ENCODE peak calls at places on chromosomes 7 and 10, in nine cellular contexts. T is stimulated activated naive B cell treated with anti-CD40 and anti-IgM and Interleukin-4, amounts not matched to agents 10 μg/mL and 1 μg/mL and 100 μg/mL, for 72 hours; C is HFF-Myc; E is non-pigmented ciliary epithelial cell; P is activated CD4-positive, alpha-beta T cell treated with anti-CD3 and anti-CD28 coated beads, Interleukin-2, amount 50 U/mL, for 48 hours; J is stimulated activated CD4-positive, alpha-beta T cell treated with anti-CD3 and anti-CD28 coated beads, TNF-alpha, amount 100 ng/mL, for 4 hours; H is GM12891; K is activated effector memory CD4-positive, alpha-beta T cell treated with anti-CD3 and anti-CD28 coated beads, Interleukin-2, amount 50 U/mL, for 16 hours; U is AG20443. Q is an unnamed sample.

GRCh38 chr7:127928852-127929251 is 102.4 kb downstream of the LRRC4 start:
- DNase-seq in K (no peak), U (no peak), E (no peak), H (no peak), C (no peak), J (no peak), T (no peak), P (no peak), Q (no peak)

GRCh38 chr7:154383045-154383444 is 330.8 kb downstream of the DPP6 start:
- DNase-seq in J (no peak), C (no peak), U (no peak), T (no peak), P (no peak), K (no peak), H (no peak), E (no peak), Q (no peak)

GRCh38 chr10:30579554-30579953 is 50.0 kb downstream of the LYZL2 start:
- DNase-seq in K (no peak), J (no peak), P (no peak), C (no peak), U (no peak), T (no peak), H (no peak), E (no peak), Q (no peak)

GRCh38 chr10:11058014-11058413 is 40.3 kb downstream of the CELF2 start:
- DNase-seq in U (no peak), H (no peak), J (no peak), E (no peak), C (no peak), K (no peak), P (no peak), T (no peak), Q (no peak)

GRCh38 chr10:10703390-10703789 is 314.3 kb upstream of the CELF2 start:
- DNase-seq in E (no peak), C (no peak), P (no peak), K (no peak), T (no peak), H (no peak), J (no peak), U (no peak), Q (no peak)

GRCh38 chr7:34451923-34452322 is 206.1 kb upstream of the NPSR1 start:
- DNase-seq in J (no peak), E (no peak), H (no peak), U (peak; percentile 12), C (no peak), P (no peak), K (no peak), T (no peak), Q (peak; percentile 83)

GRCh38 chr7:50826371-50827172 is 43.9 kb upstream of the GRB10 start:
- DNase-seq in E (peak; percentile 72), U (peak; percentile 71), T (no peak), H (no peak), C (peak; percentile 72), K (no peak), P (peak; percentile 39), J (no peak), Q (peak; percentile 91)

GRCh38 chr7:101913876-101914275 is 96.5 kb downstream of the CUX1 start:
- DNase-seq in P (no peak), E (no peak), T (no peak), H (no peak), J (no peak), C (no peak), K (no peak), U (no peak), Q (peak; percentile 48)

GRCh38 chr10:23186697-23187096 is 5.4 kb upstream of the PTF1A start:
- DNase-seq in K (no peak), T (no peak), H (no peak), J (no peak), C (no peak), E (no peak), U (no peak), P (no peak), Q (no peak)

GRCh38 chr10:59873924-59874323 is 32.4 kb downstream of the CCDC6 start:
- DNase-seq in T (no peak), E (no peak), H (no peak), K (no peak), P (no peak), J (no peak), C (no peak), U (no peak), Q (no peak)

GRCh38 chr10:6721480-6721879 is 141.4 kb upstream of the PRKCQ start:
- DNase-seq in C (peak; percentile 99), E (peak; percentile 75), U (peak; percentile 92), J (no peak), P (no peak), T (no peak), H (no peak), K (no peak), Q (peak; percentile 96)

GRCh38 chr7:153401795-153402720 is 642.5 kb downstream of the ACTR3B start:
- DNase-seq in P (no peak), T (no peak), C (no peak), U (no peak), J (no peak), K (no peak), H (no peak), E (no peak), Q (no peak)

GRCh38 chr7:42319631-42320030 is 82.6 kb upstream of the GLI3 start:
- DNase-seq in T (no peak), E (no peak), K (no peak), U (no peak), J (no peak), C (no peak), H (no peak), P (no peak), Q (no peak)

GRCh38 chr7:28774529-28775057 is 183.5 kb downstream of the TRIL start:
- DNase-seq in T (no peak), U (no peak), H (no peak), P (no peak), E (no peak), J (no peak), C (no peak), K (no peak), Q (no peak)

GRCh38 chr10:61465807-61466425 is 12.7 kb upstream of the TMEM26 start:
- DNase-seq in U (no peak), J (no peak), T (no peak), P (no peak), H (no peak), C (no peak), K (no peak), E (no peak), Q (no peak)

GRCh38 chr7:111011500-111011899 is 79.4 kb upstream of the LRRN3 start:
- DNase-seq in U (no peak), T (no peak), K (no peak), H (no peak), P (no peak), J (no peak), E (no peak), C (no peak), Q (peak; percentile 8)

GRCh38 chr7:214410-215212 is 22.2 kb downstream of the FAM20C start:
- DNase-seq in K (no peak), J (no peak), E (peak; percentile 52), P (no peak), U (no peak), C (no peak), T (no peak), H (no peak), Q (peak; percentile 85)

GRCh38 chr7:117892821-117893220 is 19.6 kb upstream of the CTTNBP2 start:
- DNase-seq in P (no peak), K (no peak), C (no peak), J (no peak), T (no peak), E (no peak), U (no peak), H (no peak), Q (no peak)

GRCh38 chr7:20219446-20220292 is 2.5 kb upstream of the MACC1 start:
- DNase-seq in C (peak; percentile 29), E (peak; percentile 97), P (no peak), K (no peak), J (no peak), H (no peak), T (peak; percentile 83), U (no peak), Q (peak; percentile 99)

GRCh38 chr10:59906417-59907202 is at the start of gene CCDC6:
- DNase-seq in H (peak; percentile 67), T (peak; percentile 93), P (peak; percentile 91), U (peak; percentile 95), C (peak; percentile 66), K (peak; percentile 97), J (peak; percentile 85), E (peak; percentile 48), Q (peak; percentile 87)

GRCh38 chr10:44946201-44946600 is 13.4 kb upstream of the RASSF4 start:
- DNase-seq in K (no peak), E (no peak), P (no peak), C (no peak), J (no peak), T (no peak), U (no peak), H (no peak), Q (no peak)

GRCh38 chr7:157150825-157151412 is 12.2 kb downstream of the UBE3C start:
- DNase-seq in U (peak; percentile 61), C (no peak), E (no peak), J (no peak), P (no peak), T (no peak), K (no peak), H (no peak), Q (peak; percentile 48)

GRCh38 chr10:122164815-122165491 is 106.1 kb upstream of the BTBD16 start:
- DNase-seq in K (no peak), J (no peak), C (no peak), U (no peak), H (no peak), P (no peak), E (no peak), T (no peak), Q (no peak)

GRCh38 chr7:28126047-28127041 is 54.3 kb downstream of the JAZF1 start:
- DNase-seq in H (no peak), J (no peak), K (no peak), P (no peak), U (peak; percentile 33), C (no peak), E (no peak), T (no peak), Q (no peak)

GRCh38 chr7:151782598-151783448 is 94.1 kb downstream of the PRKAG2 start:
- DNase-seq in T (peak; percentile 72), J (peak; percentile 48), U (peak; percentile 90), C (no peak), P (peak; percentile 75), E (no peak), K (peak; percentile 88), H (peak; percentile 91), Q (no peak)

GRCh38 chr10:287029-287428 is 151.8 kb downstream of the ZMYND11 start:
- DNase-seq in P (no peak), J (no peak), E (no peak), K (no peak), H (no peak), U (no peak), C (no peak), T (no peak), Q (peak; percentile 53)

GRCh38 chr7:29306276-29307036 is 111.9 kb downstream of the CHN2 start:
- DNase-seq in U (no peak), E (no peak), T (no peak), C (no peak), J (no peak), H (no peak), P (no peak), K (no peak), Q (no peak)

GRCh38 chr7:99499356-99499712 is 747 bp downstream of the ZNF394 start:
- DNase-seq in K (no peak), H (no peak), P (no peak), C (no peak), U (no peak), E (no peak), J (no peak), T (no peak), Q (peak; percentile 16)

GRCh38 chr10:84540022-84540616 is 211.7 kb downstream of the CCSER2 start:
- DNase-seq in U (peak; percentile 92), E (no peak), K (no peak), H (no peak), P (no peak), J (no peak), C (peak; percentile 17), T (no peak), Q (peak; percentile 89)

GRCh38 chr7:44257618-44258422 is 57.0 kb downstream of the YKT6 start:
- DNase-seq in H (peak; percentile 84), C (peak; percentile 77), J (peak; percentile 61), U (peak; percentile 87), E (peak; percentile 77), K (peak; percentile 89), P (peak; percentile 78), T (peak; percentile 88), Q (peak; percentile 84)

GRCh38 chr10:126565456-126565855 is 105.0 kb downstream of the C10orf90 start:
- DNase-seq in J (no peak), P (no peak), K (no peak), T (no peak), E (no peak), C (no peak), U (no peak), H (no peak), Q (no peak)